ENCODE peak calls at places on chromosomes 6 and 20, in five cellular contexts. I is IMR-90, R is astrocyte of the cerebellum, K is left cardiac atrium, M is lower lobe of right lung. J is an unnamed sample.

GRCh38 chr20:8523684-8524083 is 391.6 kb downstream of the PLCB1 start:
- DNase-seq in M (no peak), I (peak), R (no peak), K (no peak), J (no peak)

GRCh38 chr6:37690964-37691735 is 6.5 kb downstream of the MDGA1 start:
- DNase-seq in K (no peak), I (peak), M (no peak), R (no peak), J (no peak)

GRCh38 chr6:125906158-125906998 is 50.2 kb upstream of the HINT3 start:
- DNase-seq in K (peak), R (no peak), I (peak), M (peak), J (peak)

GRCh38 chr6:5471044-5471443 is 209.7 kb downstream of the FARS2 start:
- DNase-seq in K (peak), R (peak), I (peak), M (peak), J (peak)

GRCh38 chr20:63058696-63059335 is 52.1 kb upstream of the BHLHE23 start:
- DNase-seq in I (no peak), R (no peak), M (peak), K (peak), J (no peak)

GRCh38 chr20:4637081-4637797 is 84.5 kb upstream of the PRND start:
- DNase-seq in M (no peak), K (no peak), I (peak), R (no peak), J (no peak)

GRCh38 chr6:152094992-152095592 is 287.6 kb downstream of the ESR1 start:
- DNase-seq in R (peak), M (peak), I (peak), K (peak), J (peak)

GRCh38 chr6:100382767-100383195 is 81.9 kb downstream of the SIM1 start:
- DNase-seq in M (no peak), I (no peak), R (no peak), K (no peak), J (no peak)

GRCh38 chr6:30002871-30003270 is 58.2 kb upstream of the POLR1H start:
- DNase-seq in I (peak), M (no peak), R (no peak), K (no peak), J (no peak)

GRCh38 chr20:50624351-50625016 is 66.9 kb downstream of the RIPOR3 start:
- DNase-seq in R (no peak), I (no peak), M (peak), K (no peak), J (no peak)